ENCODE peak calls at places on chromosome 2, in four cellular contexts. One of them, this sample, is unnamed.

GRCh38 chr2:177575358-177575757 is 182.8 kb downstream of the AGPS start:
- DNase-seq in GM12878: no peak
- DNase-seq in SK-N-SH: no peak
- DNase-seq in HepG2: no peak
- DNase-seq in this sample: no peak

GRCh38 chr2:162022290-162022945 is 51.6 kb downstream of the DPP4 start:
- DNase-seq in HepG2: peak; percentile 15
- DNase-seq in SK-N-SH: no peak
- DNase-seq in GM12878: no peak
- DNase-seq in this sample: no peak

GRCh38 chr2:156322103-156322671 is 10.3 kb downstream of the NR4A2 start:
- DNase-seq in SK-N-SH: no peak
- DNase-seq in HepG2: no peak
- DNase-seq in GM12878: no peak
- DNase-seq in this sample: no peak

GRCh38 chr2:26630669-26631360 is 10.4 kb downstream of the CIB4 start:
- DNase-seq in GM12878: no peak
- DNase-seq in HepG2: peak; percentile 86
- DNase-seq in SK-N-SH: no peak
- DNase-seq in this sample: no peak

GRCh38 chr2:101109451-101110140 is 41.6 kb downstream of the TBC1D8 start:
- DNase-seq in GM12878: no peak
- DNase-seq in SK-N-SH: no peak
- DNase-seq in HepG2: no peak
- DNase-seq in this sample: no peak

GRCh38 chr2:98294711-98295110 is 51.5 kb upstream of the CNGA3 start:
- DNase-seq in GM12878: no peak
- DNase-seq in SK-N-SH: no peak
- DNase-seq in HepG2: no peak
- DNase-seq in this sample: no peak

GRCh38 chr2:236177967-236178909 is 10.1 kb upstream of the GBX2 start:
- DNase-seq in HepG2: peak; percentile 54
- DNase-seq in SK-N-SH: peak; percentile 93
- DNase-seq in GM12878: no peak
- DNase-seq in this sample: peak; percentile 78

GRCh38 chr2:138516030-138516704 is 14.6 kb downstream of the SPOPL start:
- DNase-seq in SK-N-SH: no peak
- DNase-seq in HepG2: peak; percentile 72
- DNase-seq in GM12878: no peak
- DNase-seq in this sample: no peak

GRCh38 chr2:46805401-46805951 is 110.1 kb downstream of the MCFD2 start:
- DNase-seq in GM12878: no peak
- DNase-seq in SK-N-SH: peak; percentile 31
- DNase-seq in HepG2: no peak
- DNase-seq in this sample: no peak

GRCh38 chr2:67075530-67076253 is 321.4 kb upstream of the ETAA1 start:
- DNase-seq in GM12878: no peak
- DNase-seq in SK-N-SH: no peak
- DNase-seq in HepG2: no peak
- DNase-seq in this sample: no peak

GRCh38 chr2:85771486-85771885 is 17.7 kb downstream of the ATOH8 start:
- DNase-seq in HepG2: no peak
- DNase-seq in GM12878: no peak
- DNase-seq in SK-N-SH: no peak
- DNase-seq in this sample: no peak

GRCh38 chr2:64104944-64105343 is 39.3 kb downstream of the PELI1 start:
- DNase-seq in GM12878: no peak
- DNase-seq in HepG2: no peak
- DNase-seq in SK-N-SH: peak; percentile 6
- DNase-seq in this sample: no peak

GRCh38 chr2:95289251-95289650 is 7.9 kb upstream of the KCNIP3 start:
- DNase-seq in HepG2: peak; percentile 16
- DNase-seq in GM12878: no peak
- DNase-seq in SK-N-SH: no peak
- DNase-seq in this sample: no peak

DNA sequence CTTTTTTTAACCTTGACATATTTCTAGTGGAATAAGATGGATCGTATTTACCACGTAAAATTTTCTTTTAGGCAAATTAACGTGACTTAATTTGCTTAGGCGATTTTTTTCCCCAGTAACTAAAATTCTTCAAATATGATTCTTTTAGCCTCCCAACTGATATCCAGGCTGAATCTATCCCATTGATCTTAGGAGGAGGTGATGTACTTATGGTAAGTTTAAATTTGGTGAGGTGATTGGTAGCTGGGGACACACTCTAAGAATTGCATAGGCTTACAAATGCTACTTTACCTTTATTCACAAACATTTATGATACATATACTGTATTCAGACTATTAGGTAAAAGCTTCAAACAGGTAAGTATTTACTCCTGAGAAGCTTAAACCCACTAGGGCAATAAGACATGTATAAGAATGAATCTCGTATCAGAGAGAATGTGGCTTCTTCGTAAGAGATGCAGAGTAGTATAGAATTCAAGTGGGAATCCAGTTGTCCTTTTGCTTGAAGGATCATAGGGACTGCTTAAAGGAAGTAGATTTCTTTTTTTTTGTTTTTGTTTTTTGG is 3.8 kb downstream of the DDX1 start:
- DNase-seq in GM12878: no peak
- DNase-seq in HepG2: no peak
- DNase-seq in SK-N-SH: no peak
- DNase-seq in this sample: no peak
- TF ChIP-seq REST in GM12878: no peak
- TF ChIP-seq REST in HepG2: no peak
- TF ChIP-seq REST in SK-N-SH: no peak
- TF ChIP-seq REST in this sample: no peak

GRCh38 chr2:231397928-231398294 is 2.4 kb downstream of the B3GNT7 start:
- DNase-seq in GM12878: no peak
- DNase-seq in SK-N-SH: no peak
- DNase-seq in HepG2: no peak
- DNase-seq in this sample: no peak

GRCh38 chr2:231394201-231395141 is 1.0 kb upstream of the B3GNT7 start:
- DNase-seq in SK-N-SH: peak; percentile 57
- DNase-seq in HepG2: peak; percentile 59
- DNase-seq in GM12878: peak; percentile 87
- DNase-seq in this sample: peak; percentile 12

GRCh38 chr2:231395188-231396057 is at the start of gene B3GNT7:
- DNase-seq in SK-N-SH: peak; percentile 80
- DNase-seq in GM12878: no peak
- DNase-seq in HepG2: no peak
- DNase-seq in this sample: no peak

GRCh38 chr2:231397011-231397927 is 1.8 kb downstream of the B3GNT7 start:
- DNase-seq in HepG2: no peak
- DNase-seq in SK-N-SH: no peak
- DNase-seq in GM12878: no peak
- DNase-seq in this sample: no peak

DNA sequence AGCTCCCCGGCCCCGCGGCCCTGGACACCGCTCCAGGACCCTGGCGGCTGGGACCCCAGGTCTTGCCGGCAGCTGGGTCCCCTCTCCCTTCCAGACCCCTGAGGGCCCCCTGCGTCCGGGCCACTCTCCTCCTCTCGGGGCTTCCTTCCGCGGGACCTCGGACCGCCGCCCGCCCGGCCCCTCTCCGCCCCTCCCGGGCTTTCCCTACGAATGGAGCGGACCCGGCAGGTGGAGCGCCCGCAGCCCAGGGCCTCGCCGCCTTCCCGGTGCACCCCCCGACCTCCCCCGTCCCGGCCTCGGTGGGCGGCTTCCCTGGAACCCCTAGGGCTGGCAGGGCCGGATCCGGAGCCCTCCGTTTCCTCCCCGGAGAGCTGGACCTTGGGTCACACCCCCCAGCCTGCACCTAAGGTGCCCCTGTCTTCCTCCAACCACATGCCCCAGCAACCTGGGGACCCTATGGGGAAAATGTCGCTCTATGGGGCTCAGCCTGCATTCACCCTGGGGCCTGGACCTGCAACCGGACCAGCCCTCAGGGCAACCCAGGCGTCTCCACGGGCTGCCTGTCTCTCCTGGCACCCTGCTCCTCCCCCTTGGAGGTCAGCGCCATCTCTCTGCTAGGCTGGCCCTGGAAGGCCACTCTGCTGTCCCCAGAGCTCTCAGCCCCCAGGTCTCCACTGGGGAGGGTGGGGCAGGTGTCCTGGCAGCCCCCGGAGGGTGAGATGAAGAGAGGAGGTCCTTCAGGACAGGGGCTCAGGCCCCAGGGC is 730 bp downstream of the B3GNT7 start:
- DNase-seq in HepG2: no peak
- DNase-seq in GM12878: no peak
- DNase-seq in SK-N-SH: peak; percentile 40
- DNase-seq in this sample: peak; percentile 3
- TF ChIP-seq FOXM1 in HepG2: no peak
- TF ChIP-seq FOXM1 in GM12878: no peak
- TF ChIP-seq FOXM1 in SK-N-SH: no peak
- TF ChIP-seq FOXM1 in this sample: no peak

GRCh38 chr2:203242518-203242917 is 3.7 kb downstream of the CYP20A1 start:
- DNase-seq in HepG2: no peak
- DNase-seq in GM12878: no peak
- DNase-seq in SK-N-SH: no peak
- DNase-seq in this sample: no peak

GRCh38 chr2:203237501-203238238 is 1.1 kb upstream of the CYP20A1 start:
- DNase-seq in HepG2: no peak
- DNase-seq in SK-N-SH: peak; percentile 30
- DNase-seq in GM12878: no peak
- DNase-seq in this sample: peak; percentile 6

GRCh38 chr2:203238329-203238710 is 498 bp upstream of the CYP20A1 start:
- DNase-seq in GM12878: no peak
- DNase-seq in SK-N-SH: no peak
- DNase-seq in HepG2: no peak
- DNase-seq in this sample: no peak

GRCh38 chr2:203240491-203240890 is 1.7 kb downstream of the CYP20A1 start:
- DNase-seq in GM12878: no peak
- DNase-seq in HepG2: no peak
- DNase-seq in SK-N-SH: no peak
- DNase-seq in this sample: no peak

DNA sequence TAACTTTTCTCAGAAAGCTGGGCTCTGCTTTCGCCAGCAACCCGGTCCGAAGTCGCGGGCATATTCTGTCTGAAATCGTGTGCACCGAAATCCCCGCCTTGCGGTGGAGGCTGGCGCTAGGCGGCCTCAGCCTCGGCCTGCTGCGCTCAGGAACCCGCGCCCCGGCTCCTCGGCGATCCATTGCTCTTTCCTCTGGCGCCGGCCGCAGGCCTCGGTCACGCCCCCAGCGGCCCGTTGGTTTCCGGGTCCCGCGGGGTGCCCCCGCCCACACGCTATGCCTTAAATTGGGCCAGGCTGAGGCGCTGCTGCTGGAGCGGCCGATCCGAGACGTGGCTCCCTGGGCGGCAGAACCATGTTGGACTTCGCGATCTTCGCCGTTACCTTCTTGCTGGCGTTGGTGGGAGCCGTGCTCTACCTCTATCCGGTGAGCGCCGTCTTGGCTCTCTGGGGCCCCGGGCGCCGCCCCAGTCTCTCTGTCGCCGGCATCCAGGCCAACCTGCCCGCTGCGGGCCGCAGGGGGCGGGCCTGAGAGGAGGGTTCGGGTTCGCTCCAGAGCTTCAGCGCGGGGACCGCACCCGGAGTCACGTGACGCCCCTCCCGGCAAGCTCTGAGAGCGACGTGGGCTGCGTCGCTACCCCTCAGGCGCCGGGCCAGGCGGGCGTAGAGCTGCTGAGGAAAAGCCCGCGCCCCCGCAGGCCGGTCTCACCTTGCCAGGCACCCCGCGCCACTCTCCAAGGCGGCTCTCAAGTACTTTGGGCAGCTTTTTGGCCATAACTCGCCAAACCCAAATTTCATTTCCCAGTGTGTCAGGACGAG is at the start of gene CYP20A1:
- DNase-seq in SK-N-SH: peak; percentile 94
- DNase-seq in GM12878: peak; percentile 79
- DNase-seq in HepG2: peak; percentile 93
- DNase-seq in this sample: peak; percentile 88
- TF ChIP-seq REST in SK-N-SH: peak; percentile 29
- TF ChIP-seq REST in GM12878: peak; percentile 27
- TF ChIP-seq REST in HepG2: no peak
- TF ChIP-seq REST in this sample: no peak

GRCh38 chr2:172021074-172021931 is 21.6 kb downstream of the METAP1D start:
- DNase-seq in GM12878: no peak
- DNase-seq in SK-N-SH: no peak
- DNase-seq in HepG2: peak; percentile 78
- DNase-seq in this sample: peak; percentile 60

GRCh38 chr2:172021955-172022354 is 22.2 kb downstream of the METAP1D start:
- DNase-seq in GM12878: no peak
- DNase-seq in SK-N-SH: no peak
- DNase-seq in HepG2: no peak
- DNase-seq in this sample: no peak
- TF ChIP-seq FOXM1 in GM12878: no peak
- TF ChIP-seq FOXM1 in SK-N-SH: no peak
- TF ChIP-seq FOXM1 in HepG2: no peak
- TF ChIP-seq FOXM1 in this sample: no peak